ENCODE peak calls at places on chromosomes 13 and 19, in six cellular contexts. One of them, this sample, is unnamed.
A peak's percentile ranks its signal among the peaks of the same experiment; 100 is the strongest.

GRCh38 chr13:75480691-75481175 is 1.2 kb downstream of the TBC1D4 start:
- DNase-seq in T-cell: no peak
- DNase-seq in NCI-H510A treated with DMSO at 0.1 percent for 48 hours: peak; percentile 10
- DNase-seq in T-helper 17 cell: no peak
- DNase-seq in glutamatergic neuron: peak; percentile 54
- DNase-seq in HEK293T: peak; percentile 79
- DNase-seq in this sample: no peak

GRCh38 chr13:79197933-79198332 is 208.1 kb downstream of the RBM26 start:
- DNase-seq in T-cell: no peak
- DNase-seq in NCI-H510A treated with DMSO at 0.1 percent for 48 hours: no peak
- DNase-seq in T-helper 17 cell: no peak
- DNase-seq in glutamatergic neuron: no peak
- DNase-seq in HEK293T: no peak
- DNase-seq in this sample: no peak

GRCh38 chr19:33622505-33622808 is 704 bp downstream of the CHST8 start:
- DNase-seq in T-cell: no peak
- DNase-seq in NCI-H510A treated with DMSO at 0.1 percent for 48 hours: no peak
- DNase-seq in T-helper 17 cell: no peak
- DNase-seq in glutamatergic neuron: no peak
- DNase-seq in HEK293T: peak; percentile 52
- DNase-seq in this sample: no peak

GRCh38 chr13:20125129-20125782 is 35.6 kb downstream of the GJA3 start:
- DNase-seq in T-cell: no peak
- DNase-seq in NCI-H510A treated with DMSO at 0.1 percent for 48 hours: no peak
- DNase-seq in T-helper 17 cell: no peak
- DNase-seq in glutamatergic neuron: no peak
- DNase-seq in HEK293T: no peak
- DNase-seq in this sample: no peak

GRCh38 chr13:37647038-37647650 is 48.6 kb upstream of the POSTN start:
- DNase-seq in T-cell: no peak
- DNase-seq in NCI-H510A treated with DMSO at 0.1 percent for 48 hours: no peak
- DNase-seq in T-helper 17 cell: no peak
- DNase-seq in glutamatergic neuron: no peak
- DNase-seq in HEK293T: no peak
- DNase-seq in this sample: no peak

GRCh38 chr13:24650157-24650556 is 30.1 kb upstream of the ATP12A start:
- DNase-seq in T-cell: no peak
- DNase-seq in NCI-H510A treated with DMSO at 0.1 percent for 48 hours: no peak
- DNase-seq in T-helper 17 cell: no peak
- DNase-seq in glutamatergic neuron: no peak
- DNase-seq in HEK293T: no peak
- DNase-seq in this sample: no peak

GRCh38 chr13:28545583-28546333 is 50.8 kb upstream of the FLT1 start:
- DNase-seq in T-cell: no peak
- DNase-seq in NCI-H510A treated with DMSO at 0.1 percent for 48 hours: peak; percentile 83
- DNase-seq in T-helper 17 cell: no peak
- DNase-seq in glutamatergic neuron: no peak
- DNase-seq in HEK293T: no peak
- DNase-seq in this sample: no peak

GRCh38 chr19:2455481-2456300 is 1.1 kb downstream of the LMNB2 start:
- DNase-seq in T-cell: peak; percentile 45
- DNase-seq in NCI-H510A treated with DMSO at 0.1 percent for 48 hours: no peak
- DNase-seq in T-helper 17 cell: peak; percentile 58
- DNase-seq in glutamatergic neuron: no peak
- DNase-seq in HEK293T: peak; percentile 48
- DNase-seq in this sample: peak; percentile 15

GRCh38 chr19:6465006-6465405 is 935 bp downstream of the CRB3 start:
- DNase-seq in T-cell: no peak
- DNase-seq in NCI-H510A treated with DMSO at 0.1 percent for 48 hours: no peak
- DNase-seq in T-helper 17 cell: no peak
- DNase-seq in glutamatergic neuron: no peak
- DNase-seq in HEK293T: no peak
- DNase-seq in this sample: no peak

GRCh38 chr19:52398091-52398461 is 427 bp downstream of the ZNF528 start:
- DNase-seq in T-cell: no peak
- DNase-seq in NCI-H510A treated with DMSO at 0.1 percent for 48 hours: no peak
- DNase-seq in T-helper 17 cell: no peak
- DNase-seq in glutamatergic neuron: peak; percentile 21
- DNase-seq in HEK293T: no peak
- DNase-seq in this sample: no peak

GRCh38 chr13:61276401-61276800 is 139.2 kb downstream of the PCDH20 start:
- DNase-seq in T-cell: no peak
- DNase-seq in NCI-H510A treated with DMSO at 0.1 percent for 48 hours: no peak
- DNase-seq in T-helper 17 cell: no peak
- DNase-seq in glutamatergic neuron: no peak
- DNase-seq in HEK293T: no peak
- DNase-seq in this sample: no peak

GRCh38 chr13:103236213-103236612 is 170.0 kb upstream of the SLC10A2 start:
- DNase-seq in T-cell: no peak
- DNase-seq in NCI-H510A treated with DMSO at 0.1 percent for 48 hours: no peak
- DNase-seq in T-helper 17 cell: no peak
- DNase-seq in glutamatergic neuron: no peak
- DNase-seq in HEK293T: no peak
- DNase-seq in this sample: no peak

GRCh38 chr13:51770681-51771417 is 33.1 kb downstream of the DHRS12 start:
- DNase-seq in T-cell: no peak
- DNase-seq in NCI-H510A treated with DMSO at 0.1 percent for 48 hours: no peak
- DNase-seq in T-helper 17 cell: no peak
- DNase-seq in glutamatergic neuron: no peak
- DNase-seq in HEK293T: no peak
- DNase-seq in this sample: no peak

GRCh38 chr13:76856141-76856571 is 30.0 kb downstream of the KCTD12 start:
- DNase-seq in T-cell: no peak
- DNase-seq in NCI-H510A treated with DMSO at 0.1 percent for 48 hours: no peak
- DNase-seq in T-helper 17 cell: no peak
- DNase-seq in glutamatergic neuron: no peak
- DNase-seq in HEK293T: no peak
- DNase-seq in this sample: no peak

GRCh38 chr19:46385636-46386035 is 27.7 kb downstream of the CCDC8 start:
- DNase-seq in T-cell: no peak
- DNase-seq in NCI-H510A treated with DMSO at 0.1 percent for 48 hours: no peak
- DNase-seq in T-helper 17 cell: no peak
- DNase-seq in glutamatergic neuron: no peak
- DNase-seq in HEK293T: no peak
- DNase-seq in this sample: no peak

GRCh38 chr13:38042771-38043170 is 173.2 kb upstream of the TRPC4 start:
- DNase-seq in T-cell: no peak
- DNase-seq in NCI-H510A treated with DMSO at 0.1 percent for 48 hours: no peak
- DNase-seq in T-helper 17 cell: no peak
- DNase-seq in glutamatergic neuron: no peak
- DNase-seq in HEK293T: no peak
- DNase-seq in this sample: no peak

GRCh38 chr13:76226941-76227340 is 590.8 kb downstream of the LMO7 start:
- DNase-seq in T-cell: no peak
- DNase-seq in NCI-H510A treated with DMSO at 0.1 percent for 48 hours: no peak
- DNase-seq in T-helper 17 cell: no peak
- DNase-seq in glutamatergic neuron: no peak
- DNase-seq in HEK293T: no peak
- DNase-seq in this sample: no peak

GRCh38 chr13:82062772-82063171 is 1721.8 kb upstream of the SPRY2 start:
- DNase-seq in T-cell: no peak
- DNase-seq in NCI-H510A treated with DMSO at 0.1 percent for 48 hours: no peak
- DNase-seq in T-helper 17 cell: no peak
- DNase-seq in glutamatergic neuron: no peak
- DNase-seq in HEK293T: no peak
- DNase-seq in this sample: no peak

GRCh38 chr19:20928371-20928770 is 5.3 kb downstream of the ZNF85 start:
- DNase-seq in T-cell: no peak
- DNase-seq in NCI-H510A treated with DMSO at 0.1 percent for 48 hours: no peak
- DNase-seq in T-helper 17 cell: no peak
- DNase-seq in glutamatergic neuron: no peak
- DNase-seq in HEK293T: no peak
- DNase-seq in this sample: no peak

GRCh38 chr19:19652482-19653295 is 9.2 kb upstream of the GMIP start:
- DNase-seq in T-cell: no peak
- DNase-seq in NCI-H510A treated with DMSO at 0.1 percent for 48 hours: no peak
- DNase-seq in T-helper 17 cell: no peak
- DNase-seq in glutamatergic neuron: no peak
- DNase-seq in HEK293T: no peak
- DNase-seq in this sample: no peak

GRCh38 chr13:103539721-103540120 is 473.5 kb upstream of the SLC10A2 start:
- DNase-seq in T-cell: no peak
- DNase-seq in NCI-H510A treated with DMSO at 0.1 percent for 48 hours: no peak
- DNase-seq in T-helper 17 cell: no peak
- DNase-seq in glutamatergic neuron: no peak
- DNase-seq in HEK293T: no peak
- DNase-seq in this sample: no peak

GRCh38 chr13:60562081-60562764 is 165.2 kb downstream of the TDRD3 start:
- DNase-seq in T-cell: no peak
- DNase-seq in NCI-H510A treated with DMSO at 0.1 percent for 48 hours: no peak
- DNase-seq in T-helper 17 cell: no peak
- DNase-seq in glutamatergic neuron: no peak
- DNase-seq in HEK293T: no peak
- DNase-seq in this sample: no peak

GRCh38 chr13:111204438-111205177 is 89.5 kb downstream of the ARHGEF7 start:
- DNase-seq in T-cell: no peak
- DNase-seq in NCI-H510A treated with DMSO at 0.1 percent for 48 hours: no peak
- DNase-seq in T-helper 17 cell: no peak
- DNase-seq in glutamatergic neuron: no peak
- DNase-seq in HEK293T: no peak
- DNase-seq in this sample: no peak

GRCh38 chr19:54096642-54097106 is 3.9 kb downstream of the OSCAR start:
- DNase-seq in T-cell: no peak
- DNase-seq in NCI-H510A treated with DMSO at 0.1 percent for 48 hours: no peak
- DNase-seq in T-helper 17 cell: no peak
- DNase-seq in glutamatergic neuron: no peak
- DNase-seq in HEK293T: no peak
- DNase-seq in this sample: no peak

GRCh38 chr19:17797397-17798201 is 2.7 kb downstream of the B3GNT3 start:
- DNase-seq in T-cell: no peak
- DNase-seq in NCI-H510A treated with DMSO at 0.1 percent for 48 hours: no peak
- DNase-seq in T-helper 17 cell: no peak
- DNase-seq in glutamatergic neuron: no peak
- DNase-seq in HEK293T: no peak
- DNase-seq in this sample: no peak

GRCh38 chr13:100089633-100090032 is 740 bp downstream of the PCCA start:
- DNase-seq in T-cell: no peak
- DNase-seq in NCI-H510A treated with DMSO at 0.1 percent for 48 hours: no peak
- DNase-seq in T-helper 17 cell: no peak
- DNase-seq in glutamatergic neuron: no peak
- DNase-seq in HEK293T: no peak
- DNase-seq in this sample: no peak

GRCh38 chr19:11288349-11288748 is 7.6 kb upstream of the TSPAN16 start:
- DNase-seq in T-cell: no peak
- DNase-seq in NCI-H510A treated with DMSO at 0.1 percent for 48 hours: no peak
- DNase-seq in T-helper 17 cell: no peak
- DNase-seq in glutamatergic neuron: peak; percentile 23
- DNase-seq in HEK293T: no peak
- DNase-seq in this sample: no peak

GRCh38 chr13:79780240-79780639 is 299.3 kb downstream of the NDFIP2 start:
- DNase-seq in T-cell: no peak
- DNase-seq in NCI-H510A treated with DMSO at 0.1 percent for 48 hours: no peak
- DNase-seq in T-helper 17 cell: no peak
- DNase-seq in glutamatergic neuron: no peak
- DNase-seq in HEK293T: no peak
- DNase-seq in this sample: no peak

GRCh38 chr13:28337196-28338045 is 157.5 kb downstream of the FLT1 start:
- DNase-seq in T-cell: no peak
- DNase-seq in NCI-H510A treated with DMSO at 0.1 percent for 48 hours: no peak
- DNase-seq in T-helper 17 cell: no peak
- DNase-seq in glutamatergic neuron: no peak
- DNase-seq in HEK293T: no peak
- DNase-seq in this sample: no peak

GRCh38 chr19:15378529-15379082 is 981 bp downstream of the AKAP8 start:
- DNase-seq in T-cell: peak; percentile 39
- DNase-seq in NCI-H510A treated with DMSO at 0.1 percent for 48 hours: peak; percentile 32
- DNase-seq in T-helper 17 cell: no peak
- DNase-seq in glutamatergic neuron: peak; percentile 58
- DNase-seq in HEK293T: peak; percentile 51
- DNase-seq in this sample: peak; percentile 24

GRCh38 chr13:58955546-58956385 is 1208.0 kb downstream of the DIAPH3 start:
- DNase-seq in T-cell: no peak
- DNase-seq in NCI-H510A treated with DMSO at 0.1 percent for 48 hours: no peak
- DNase-seq in T-helper 17 cell: no peak
- DNase-seq in glutamatergic neuron: no peak
- DNase-seq in HEK293T: no peak
- DNase-seq in this sample: no peak

GRCh38 chr19:3968556-3969434 is 2.1 kb downstream of the DAPK3 start:
- DNase-seq in T-cell: no peak
- DNase-seq in NCI-H510A treated with DMSO at 0.1 percent for 48 hours: peak; percentile 77
- DNase-seq in T-helper 17 cell: no peak
- DNase-seq in glutamatergic neuron: peak; percentile 87
- DNase-seq in HEK293T: peak; percentile 80
- DNase-seq in this sample: no peak

GRCh38 chr19:11657307-11657706 is 60.0 kb downstream of the ZNF627 start:
- DNase-seq in T-cell: no peak
- DNase-seq in NCI-H510A treated with DMSO at 0.1 percent for 48 hours: no peak
- DNase-seq in T-helper 17 cell: no peak
- DNase-seq in glutamatergic neuron: no peak
- DNase-seq in HEK293T: no peak
- DNase-seq in this sample: no peak

This sample was measured in T follicular helper cell.